ENCODE peak calls at places on chromosomes 16 and 17, in nine cellular contexts. I is breast epithelium; N is adrenal gland; R is AG04450; M is right atrium auricular region; Q is pancreas; T is CD8-positive, alpha-beta T cell; V is spleen; F is fibroblast of pulmonary artery. E is an unnamed sample.

GRCh38 chr16:4244254-4244812 is 2.5 kb upstream of the SRL start:
- DNase-seq in I (no peak), N (no peak), R (no peak), M (no peak), Q (no peak), T (no peak), V (no peak), F (no peak), E (no peak)

GRCh38 chr17:73990290-73990689 is 213.2 kb upstream of the RPL38 start:
- DNase-seq in I (no peak), N (no peak), R (no peak), M (no peak), Q (no peak), T (no peak), V (peak), F (no peak), E (no peak)

GRCh38 chr16:58692450-58692849 is 7.9 kb upstream of the SLC38A7 start:
- DNase-seq in I (no peak), N (no peak), R (no peak), M (no peak), Q (no peak), T (no peak), V (no peak), F (no peak), E (no peak)

GRCh38 chr17:47225436-47225858 is 16.3 kb downstream of the MYL4 start:
- DNase-seq in I (no peak), N (peak), R (peak), M (peak), Q (no peak), T (no peak), V (no peak), F (peak), E (peak)

GRCh38 chr17:1058423-1059130 is 61.6 kb downstream of the TIMM22 start:
- DNase-seq in I (no peak), N (peak), R (no peak), M (no peak), Q (peak), T (peak), V (peak), F (peak), E (no peak)

GRCh38 chr17:9120471-9120870 is 99.2 kb downstream of the NTN1 start:
- DNase-seq in I (no peak), N (no peak), R (no peak), M (no peak), Q (no peak), T (no peak), V (no peak), F (no peak), E (no peak)

GRCh38 chr17:6502871-6503509 is 53.4 kb downstream of the PITPNM3 start:
- DNase-seq in I (no peak), N (no peak), R (no peak), M (no peak), Q (no peak), T (no peak), V (no peak), F (no peak), E (no peak)

GRCh38 chr17:7295230-7296180 is 1.1 kb upstream of the YBX2 start:
- DNase-seq in I (no peak), N (no peak), R (no peak), M (no peak), Q (no peak), T (no peak), V (no peak), F (no peak), E (no peak)

GRCh38 chr16:30660424-30661251 is 2.4 kb downstream of the FBRS start:
- DNase-seq in I (no peak), N (no peak), R (no peak), M (no peak), Q (no peak), T (peak), V (peak), F (no peak), E (no peak)

GRCh38 chr16:67428146-67428731 is 2.7 kb upstream of the HSD11B2 start:
- DNase-seq in I (peak), N (peak), R (no peak), M (no peak), Q (peak), T (peak), V (peak), F (peak), E (no peak)

GRCh38 chr16:77582956-77583355 is 139.4 kb upstream of the NUDT7 start:
- DNase-seq in I (no peak), N (no peak), R (no peak), M (no peak), Q (no peak), T (no peak), V (no peak), F (no peak), E (no peak)

GRCh38 chr16:22191966-22192260 is 14.2 kb upstream of the EEF2K start:
- DNase-seq in I (no peak), N (no peak), R (no peak), M (no peak), Q (peak), T (no peak), V (no peak), F (no peak), E (no peak)

GRCh38 chr16:29729116-29729521 is 16.7 kb downstream of the C16orf54 start:
- DNase-seq in I (no peak), N (peak), R (peak), M (no peak), Q (no peak), T (no peak), V (no peak), F (peak), E (no peak)

GRCh38 chr16:2468142-2468724 is 2.9 kb upstream of the NTN3 start:
- DNase-seq in I (no peak), N (no peak), R (no peak), M (no peak), Q (peak), T (no peak), V (no peak), F (no peak), E (no peak)

GRCh38 chr16:84650062-84650991 is 2.0 kb downstream of the KLHL36 start:
- DNase-seq in I (no peak), N (no peak), R (peak), M (no peak), Q (no peak), T (no peak), V (no peak), F (peak), E (peak)

GRCh38 chr17:38349097-38349904 is 2.3 kb upstream of the SOCS7 start:
- DNase-seq in I (peak), N (peak), R (peak), M (peak), Q (peak), T (peak), V (peak), F (peak), E (no peak)

GRCh38 chr17:69757794-69758430 is 317.1 kb upstream of the KCNJ16 start:
- DNase-seq in I (no peak), N (no peak), R (peak), M (no peak), Q (no peak), T (no peak), V (no peak), F (peak), E (no peak)

GRCh38 chr17:39208893-39209292 is 8.8 kb downstream of the RPL19 start:
- DNase-seq in I (no peak), N (no peak), R (no peak), M (no peak), Q (peak), T (no peak), V (peak), F (no peak), E (no peak)

GRCh38 chr16:53904533-53904932 is 200.6 kb downstream of the FTO start:
- DNase-seq in I (no peak), N (no peak), R (no peak), M (no peak), Q (no peak), T (no peak), V (no peak), F (no peak), E (no peak)

GRCh38 chr16:10981697-10982216 is 37.4 kb downstream of the CLEC16A start:
- DNase-seq in I (no peak), N (no peak), R (no peak), M (no peak), Q (no peak), T (no peak), V (no peak), F (no peak), E (no peak)

GRCh38 chr17:40293363-40293762 is 5.7 kb downstream of the CDC6 start:
- DNase-seq in I (no peak), N (peak), R (no peak), M (no peak), Q (no peak), T (no peak), V (no peak), F (peak), E (no peak)

GRCh38 chr16:67244387-67245188 is 2.7 kb downstream of the FHOD1 start:
- DNase-seq in I (peak), N (peak), R (no peak), M (peak), Q (peak), T (peak), V (peak), F (peak), E (no peak)

GRCh38 chr17:79874329-79874981 is 35.2 kb upstream of the CBX4 start:
- DNase-seq in I (no peak), N (no peak), R (no peak), M (no peak), Q (no peak), T (no peak), V (peak), F (peak), E (no peak)

GRCh38 chr16:55389426-55390073 is 65.5 kb downstream of the IRX6 start:
- DNase-seq in I (no peak), N (no peak), R (no peak), M (no peak), Q (no peak), T (no peak), V (no peak), F (no peak), E (no peak)

GRCh38 chr17:30316736-30317135 is 17.1 kb downstream of the TMIGD1 start:
- DNase-seq in I (no peak), N (no peak), R (no peak), M (no peak), Q (no peak), T (no peak), V (no peak), F (no peak), E (no peak)

GRCh38 chr16:31460582-31461002 is 1.3 kb downstream of the ARMC5 start:
- DNase-seq in I (no peak), N (no peak), R (peak), M (no peak), Q (peak), T (no peak), V (peak), F (peak), E (no peak)

GRCh38 chr17:45147102-45147580 is 1.1 kb upstream of the HEXIM1 start:
- DNase-seq in I (peak), N (no peak), R (no peak), M (no peak), Q (peak), T (peak), V (peak), F (no peak), E (no peak)

GRCh38 chr16:68369697-68370096 is 58.9 kb downstream of the PRMT7 start:
- DNase-seq in I (no peak), N (no peak), R (no peak), M (no peak), Q (peak), T (no peak), V (peak), F (no peak), E (no peak)

GRCh38 chr16:14658063-14658462 is 25.3 kb downstream of the BFAR start:
- DNase-seq in I (no peak), N (no peak), R (no peak), M (no peak), Q (no peak), T (no peak), V (no peak), F (peak), E (no peak)

GRCh38 chr16:85678821-85679220 is 9.9 kb downstream of the GINS2 start:
- DNase-seq in I (no peak), N (no peak), R (no peak), M (no peak), Q (no peak), T (no peak), V (peak), F (no peak), E (no peak)

DNA sequence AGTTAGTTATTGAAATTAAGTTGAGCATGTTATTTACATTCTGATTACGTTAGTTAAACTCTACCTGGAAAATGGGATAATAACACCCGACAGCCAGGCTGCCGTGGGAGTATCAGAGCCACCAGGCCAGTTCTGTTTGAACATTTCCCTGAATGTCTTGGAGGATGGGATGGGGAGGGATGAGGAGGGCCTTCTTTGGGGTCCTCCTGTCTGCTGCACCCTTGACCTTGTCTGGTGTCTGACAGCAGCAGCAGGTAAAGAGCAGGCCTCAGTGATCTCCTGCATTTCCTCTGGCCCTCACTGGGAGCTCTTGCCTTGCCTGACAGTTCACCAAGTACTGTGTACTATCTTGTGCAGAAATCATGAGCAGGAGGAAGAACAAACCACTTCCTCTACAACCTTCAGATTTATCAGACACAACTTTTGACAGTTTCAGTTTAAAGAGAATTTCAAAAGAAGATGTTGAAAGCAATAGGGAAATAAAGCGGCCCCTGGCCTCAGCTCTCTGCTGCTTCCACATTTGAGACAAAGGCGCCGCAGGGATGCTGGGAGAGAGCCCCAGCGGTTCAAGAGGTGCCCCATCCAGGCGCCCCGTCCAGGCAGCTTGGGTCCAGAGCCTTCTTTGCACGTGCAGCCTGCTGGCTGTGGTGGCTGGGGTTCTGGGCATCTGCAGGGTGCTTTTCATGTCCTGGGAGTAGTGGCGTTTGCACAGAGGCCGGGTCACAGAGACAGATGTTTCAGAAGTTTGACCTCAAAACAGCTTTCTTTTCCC is 25.3 kb downstream of the CMIP start:
- DNase-seq in I (no peak), N (no peak), R (no peak), M (no peak), Q (peak), T (no peak), V (peak), F (no peak), E (no peak)
- H3K4me3 ChIP-seq in I (no peak), N (no peak), R (no peak), M (no peak), Q (no peak), T (peak), V (peak), F (no peak), E (no peak)

DNA sequence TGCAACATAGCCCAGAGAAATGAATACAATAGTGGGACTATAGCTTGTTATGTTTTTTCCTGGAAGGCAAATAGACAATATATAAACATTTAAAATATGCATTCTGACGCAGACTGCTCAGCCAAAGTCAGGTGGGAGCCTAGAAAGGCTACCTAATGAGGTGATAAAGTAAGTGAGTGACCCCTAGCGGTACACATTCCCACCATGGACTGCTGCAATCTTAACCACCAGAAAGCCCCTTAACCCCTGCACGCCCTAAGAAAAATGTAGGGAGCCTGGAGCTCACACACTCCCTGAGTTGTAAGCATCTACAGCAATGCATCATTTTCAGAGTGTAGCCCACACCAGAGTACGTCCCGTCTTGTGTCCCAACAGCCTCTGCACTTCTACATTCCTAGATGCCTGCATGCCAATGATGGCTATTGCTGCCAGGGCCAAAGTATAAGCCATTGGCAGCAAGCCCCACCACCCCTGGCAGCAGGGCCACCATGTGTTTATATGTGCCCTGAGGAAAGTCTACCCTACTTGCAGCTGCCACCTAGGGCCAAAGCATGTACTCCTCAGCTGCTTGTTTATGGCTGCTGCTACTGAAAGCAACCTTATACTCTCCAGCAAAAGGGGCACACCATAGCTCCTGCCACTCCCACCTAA is 127.6 kb downstream of the KIF2B start:
- DNase-seq in I (no peak), N (no peak), R (no peak), M (no peak), Q (no peak), T (no peak), V (no peak), F (no peak), E (peak)
- TF ChIP-seq CTCF in I (no peak), N (no peak), R (no peak), M (no peak), Q (no peak), T (no peak), V (no peak), F (no peak), E (peak)

DNA sequence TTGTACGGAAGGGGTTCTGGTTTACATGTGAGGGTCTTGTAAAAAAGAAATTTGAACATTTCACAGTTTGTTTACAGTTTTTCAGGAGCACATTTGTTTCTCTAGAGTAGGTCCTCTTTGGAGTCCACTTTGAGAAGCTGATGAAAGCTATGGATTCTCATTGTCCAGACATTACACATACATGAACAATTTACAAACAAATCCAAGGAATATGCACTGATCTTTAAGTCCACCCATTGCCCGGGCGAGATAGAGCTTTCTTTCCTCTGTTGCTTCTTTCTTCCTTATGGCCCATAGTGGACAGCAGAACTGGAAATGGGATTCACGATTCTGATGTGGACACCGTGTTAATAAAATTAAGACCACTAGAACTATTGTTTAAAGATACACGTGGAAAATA is 1.9 kb downstream of the DCAF7 start:
- DNase-seq in I (no peak), N (no peak), R (peak), M (no peak), Q (no peak), T (no peak), V (no peak), F (peak), E (no peak)
- H3K4me3 ChIP-seq in I (peak), N (peak), R (peak), M (peak), Q (no peak), T (peak), V (peak), F (peak), E (peak)

GRCh38 chr17:35006345-35006744 is 26.0 kb downstream of the LIG3 start:
- DNase-seq in I (no peak), N (no peak), R (no peak), M (no peak), Q (no peak), T (no peak), V (no peak), F (no peak), E (no peak)

GRCh38 chr17:35006961-35007360 is 26.6 kb downstream of the LIG3 start:
- DNase-seq in I (no peak), N (no peak), R (no peak), M (no peak), Q (no peak), T (no peak), V (no peak), F (no peak), E (no peak)

GRCh38 chr17:35011671-35012216 is 31.4 kb downstream of the LIG3 start:
- DNase-seq in I (no peak), N (no peak), R (no peak), M (no peak), Q (no peak), T (no peak), V (no peak), F (no peak), E (no peak)

DNA sequence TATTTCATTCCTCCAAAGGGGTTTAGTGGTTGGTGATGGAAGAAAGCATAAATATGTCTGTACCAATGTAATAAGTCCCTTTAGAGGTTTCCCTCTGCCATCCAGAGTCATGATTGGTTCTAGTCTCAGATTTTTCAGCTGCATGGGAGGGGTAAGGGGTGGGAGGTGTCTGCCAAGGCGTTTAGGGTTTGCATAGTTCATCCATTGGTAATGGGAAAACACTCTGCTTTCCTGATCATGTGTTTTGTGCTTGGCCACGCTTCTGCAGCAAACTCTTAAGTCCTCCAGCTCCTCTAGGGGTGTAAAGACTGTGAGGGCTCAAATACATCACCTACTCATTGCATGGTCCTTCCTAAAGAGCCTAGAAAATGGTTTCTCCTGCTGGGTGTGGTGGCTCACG is 29.8 kb downstream of the LIG3 start:
- DNase-seq in I (no peak), N (no peak), R (no peak), M (no peak), Q (no peak), T (no peak), V (no peak), F (no peak), E (no peak)
- TF ChIP-seq CTCF in I (no peak), N (no peak), R (no peak), M (no peak), Q (no peak), T (no peak), V (no peak), F (no peak), E (no peak)

DNA sequence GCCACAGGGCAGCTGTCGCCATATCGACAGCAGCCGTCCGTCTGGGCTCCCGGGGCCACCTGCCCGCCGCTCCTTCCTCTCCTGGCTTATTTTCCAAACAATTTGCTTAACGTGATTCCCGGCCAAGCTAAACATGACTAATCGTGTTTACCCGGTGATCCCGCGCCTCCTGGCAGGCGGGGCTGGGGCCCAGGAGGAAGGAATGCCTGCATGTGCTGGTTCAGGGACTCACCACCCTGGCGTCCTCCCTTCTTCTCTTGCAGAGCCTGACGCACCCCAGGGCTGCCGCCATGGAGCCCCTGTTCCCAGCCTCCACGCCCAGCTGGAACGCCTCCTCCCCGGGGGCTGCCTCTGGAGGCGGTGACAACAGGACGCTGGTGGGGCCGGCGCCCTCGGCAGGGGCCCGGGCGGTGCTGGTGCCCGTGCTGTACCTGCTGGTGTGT is 6.1 kb downstream of the SSTR5 start:
- DNase-seq in I (peak), N (peak), R (no peak), M (no peak), Q (peak), T (no peak), V (no peak), F (peak), E (peak)
- H3K4me3 ChIP-seq in I (no peak), N (no peak), R (no peak), M (no peak), Q (no peak), T (no peak), V (no peak), F (no peak), E (peak)